ENCODE peak calls at places on chromosomes 1 and 21, in six cellular contexts. One of them, this sample, is unnamed. For H3K9me3, the result is how much of the 10 kb centered on the place peaks cover.

GRCh38 chr1:36115200-36115669 is 9.8 kb downstream of the COL8A2 start:
- DNase-seq in K562: peak
- DNase-seq in heart left ventricle: no peak
- DNase-seq in right lobe of liver: no peak
- DNase-seq in HCT116: no peak
- DNase-seq in neural progenitor cell: peak
- DNase-seq in this sample: no peak

GRCh38 chr1:228765543-228765942 is 30.3 kb downstream of the RHOU start:
- DNase-seq in right lobe of liver: no peak
- DNase-seq in heart left ventricle: no peak
- DNase-seq in neural progenitor cell: no peak
- DNase-seq in HCT116: no peak
- DNase-seq in K562: no peak
- DNase-seq in this sample: no peak

GRCh38 chr1:92975551-92976232 is 14.4 kb upstream of the DIPK1A start:
- DNase-seq in K562: no peak
- DNase-seq in heart left ventricle: no peak
- DNase-seq in neural progenitor cell: no peak
- DNase-seq in right lobe of liver: no peak
- DNase-seq in HCT116: no peak
- DNase-seq in this sample: no peak

GRCh38 chr1:101148987-101149386 is 87.8 kb upstream of the S1PR1 start:
- DNase-seq in right lobe of liver: no peak
- DNase-seq in neural progenitor cell: no peak
- DNase-seq in HCT116: no peak
- DNase-seq in K562: no peak
- DNase-seq in heart left ventricle: peak
- DNase-seq in this sample: no peak

GRCh38 chr1:8384088-8384487 is 66.2 kb downstream of the SLC45A1 start:
- DNase-seq in neural progenitor cell: no peak
- DNase-seq in right lobe of liver: no peak
- DNase-seq in HCT116: no peak
- DNase-seq in K562: no peak
- DNase-seq in heart left ventricle: no peak
- DNase-seq in this sample: no peak

GRCh38 chr1:54716299-54717047 is 812 bp downstream of the TTC4 start:
- DNase-seq in right lobe of liver: no peak
- DNase-seq in HCT116: no peak
- DNase-seq in neural progenitor cell: no peak
- DNase-seq in K562: peak
- DNase-seq in heart left ventricle: no peak
- DNase-seq in this sample: no peak

GRCh38 chr21:41369105-41369914 is 7.5 kb downstream of the MX2 start:
- DNase-seq in right lobe of liver: no peak
- DNase-seq in HCT116: no peak
- DNase-seq in K562: no peak
- DNase-seq in neural progenitor cell: peak
- DNase-seq in heart left ventricle: peak
- DNase-seq in this sample: no peak

GRCh38 chr1:183432548-183432875 is 14.3 kb upstream of the NMNAT2 start:
- DNase-seq in HCT116: peak
- DNase-seq in K562: no peak
- DNase-seq in right lobe of liver: no peak
- DNase-seq in heart left ventricle: no peak
- DNase-seq in neural progenitor cell: no peak
- DNase-seq in this sample: no peak

GRCh38 chr1:42343049-42343448 is 8.0 kb upstream of the FOXJ3 start:
- DNase-seq in right lobe of liver: no peak
- DNase-seq in K562: no peak
- DNase-seq in heart left ventricle: no peak
- DNase-seq in HCT116: no peak
- DNase-seq in neural progenitor cell: no peak
- DNase-seq in this sample: no peak

GRCh38 chr1:25905680-25906643 is at the start of gene STMN1:
- DNase-seq in heart left ventricle: peak
- DNase-seq in HCT116: peak
- DNase-seq in right lobe of liver: peak
- DNase-seq in K562: peak
- DNase-seq in neural progenitor cell: peak
- DNase-seq in this sample: peak
- H3K9me3 ChIP-seq in heart left ventricle: under half
- H3K9me3 ChIP-seq in HCT116: under half
- H3K9me3 ChIP-seq in right lobe of liver: under half
- H3K9me3 ChIP-seq in K562: under half
- H3K9me3 ChIP-seq in neural progenitor cell: under half
- H3K9me3 ChIP-seq in this sample: under half

GRCh38 chr1:227654858-227655752 is 80.0 kb downstream of the JMJD4 start:
- DNase-seq in K562: no peak
- DNase-seq in heart left ventricle: no peak
- DNase-seq in neural progenitor cell: no peak
- DNase-seq in HCT116: no peak
- DNase-seq in right lobe of liver: no peak
- DNase-seq in this sample: no peak

GRCh38 chr1:227654431-227654830 is 80.7 kb downstream of the JMJD4 start:
- DNase-seq in K562: no peak
- DNase-seq in HCT116: no peak
- DNase-seq in heart left ventricle: no peak
- DNase-seq in neural progenitor cell: no peak
- DNase-seq in right lobe of liver: no peak
- DNase-seq in this sample: no peak
- H3K9me3 ChIP-seq in K562: under half
- H3K9me3 ChIP-seq in HCT116: half or more
- H3K9me3 ChIP-seq in heart left ventricle: under half
- H3K9me3 ChIP-seq in neural progenitor cell: half or more
- H3K9me3 ChIP-seq in right lobe of liver: under half
- H3K9me3 ChIP-seq in this sample: half or more

DNA sequence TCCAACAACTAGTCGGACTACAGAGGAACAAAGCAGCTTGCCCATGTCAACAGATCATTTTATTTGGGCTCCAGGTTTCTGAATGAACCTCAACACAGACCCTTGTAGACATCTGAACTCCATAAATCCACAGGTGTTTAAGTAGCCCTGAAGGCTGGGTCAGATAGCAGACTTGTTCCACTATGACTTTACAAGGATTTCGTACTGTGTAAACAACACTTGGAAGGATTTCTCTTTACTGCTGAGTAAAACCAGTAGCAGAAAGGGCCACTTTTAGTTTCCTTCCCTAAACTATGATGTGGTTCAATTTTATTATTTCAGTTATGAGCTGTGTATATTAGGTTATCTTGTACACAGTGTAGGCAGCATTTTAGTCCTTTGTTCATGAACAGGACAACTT is 316.4 kb upstream of the ADGRL2 start:
- DNase-seq in K562: no peak
- DNase-seq in right lobe of liver: no peak
- DNase-seq in heart left ventricle: no peak
- DNase-seq in neural progenitor cell: no peak
- DNase-seq in HCT116: no peak
- DNase-seq in this sample: no peak
- H3K9me3 ChIP-seq in K562: under half
- H3K9me3 ChIP-seq in right lobe of liver: under half
- H3K9me3 ChIP-seq in heart left ventricle: under half
- H3K9me3 ChIP-seq in neural progenitor cell: under half
- H3K9me3 ChIP-seq in HCT116: under half
- H3K9me3 ChIP-seq in this sample: under half

GRCh38 chr1:65538664-65539063 is 118.2 kb downstream of the LEPR start:
- DNase-seq in K562: no peak
- DNase-seq in right lobe of liver: no peak
- DNase-seq in HCT116: no peak
- DNase-seq in heart left ventricle: no peak
- DNase-seq in neural progenitor cell: no peak
- DNase-seq in this sample: no peak
- H3K9me3 ChIP-seq in K562: under half
- H3K9me3 ChIP-seq in right lobe of liver: under half
- H3K9me3 ChIP-seq in HCT116: under half
- H3K9me3 ChIP-seq in heart left ventricle: under half
- H3K9me3 ChIP-seq in neural progenitor cell: under half
- H3K9me3 ChIP-seq in this sample: under half

GRCh38 chr1:164561007-164561406 is 2.0 kb downstream of the PBX1 start:
- DNase-seq in heart left ventricle: no peak
- DNase-seq in HCT116: no peak
- DNase-seq in neural progenitor cell: no peak
- DNase-seq in K562: no peak
- DNase-seq in right lobe of liver: no peak
- DNase-seq in this sample: no peak

GRCh38 chr1:164565356-164565755 is 6.4 kb downstream of the PBX1 start:
- DNase-seq in K562: no peak
- DNase-seq in neural progenitor cell: peak
- DNase-seq in heart left ventricle: no peak
- DNase-seq in right lobe of liver: no peak
- DNase-seq in HCT116: no peak
- DNase-seq in this sample: no peak

GRCh38 chr1:164562947-164563346 is 4.0 kb downstream of the PBX1 start:
- DNase-seq in HCT116: no peak
- DNase-seq in neural progenitor cell: no peak
- DNase-seq in K562: no peak
- DNase-seq in heart left ventricle: no peak
- DNase-seq in right lobe of liver: no peak
- DNase-seq in this sample: no peak

GRCh38 chr1:164561461-164561860 is 2.5 kb downstream of the PBX1 start:
- DNase-seq in right lobe of liver: no peak
- DNase-seq in K562: no peak
- DNase-seq in neural progenitor cell: no peak
- DNase-seq in heart left ventricle: no peak
- DNase-seq in HCT116: no peak
- DNase-seq in this sample: no peak

GRCh38 chr1:164563821-164564251 is 4.9 kb downstream of the PBX1 start:
- DNase-seq in right lobe of liver: no peak
- DNase-seq in HCT116: no peak
- DNase-seq in heart left ventricle: no peak
- DNase-seq in neural progenitor cell: no peak
- DNase-seq in K562: no peak
- DNase-seq in this sample: no peak
- H3K9me3 ChIP-seq in right lobe of liver: under half
- H3K9me3 ChIP-seq in HCT116: under half
- H3K9me3 ChIP-seq in heart left ventricle: under half
- H3K9me3 ChIP-seq in neural progenitor cell: under half
- H3K9me3 ChIP-seq in K562: under half
- H3K9me3 ChIP-seq in this sample: under half

GRCh38 chr1:2904191-2904590 is 102.7 kb upstream of the TTC34 start:
- DNase-seq in HCT116: no peak
- DNase-seq in heart left ventricle: no peak
- DNase-seq in right lobe of liver: no peak
- DNase-seq in neural progenitor cell: no peak
- DNase-seq in K562: no peak
- DNase-seq in this sample: no peak

GRCh38 chr1:2907051-2907450 is 105.6 kb upstream of the TTC34 start:
- DNase-seq in K562: no peak
- DNase-seq in heart left ventricle: no peak
- DNase-seq in HCT116: no peak
- DNase-seq in right lobe of liver: no peak
- DNase-seq in neural progenitor cell: no peak
- DNase-seq in this sample: no peak

GRCh38 chr1:2906105-2906504 is 104.6 kb upstream of the TTC34 start:
- DNase-seq in HCT116: no peak
- DNase-seq in neural progenitor cell: no peak
- DNase-seq in K562: no peak
- DNase-seq in heart left ventricle: peak
- DNase-seq in right lobe of liver: no peak
- DNase-seq in this sample: no peak

GRCh38 chr1:2906620-2907019 is 105.1 kb upstream of the TTC34 start:
- DNase-seq in heart left ventricle: no peak
- DNase-seq in neural progenitor cell: no peak
- DNase-seq in right lobe of liver: no peak
- DNase-seq in K562: no peak
- DNase-seq in HCT116: no peak
- DNase-seq in this sample: no peak

GRCh38 chr1:2905356-2905755 is 103.9 kb upstream of the TTC34 start:
- DNase-seq in heart left ventricle: no peak
- DNase-seq in K562: no peak
- DNase-seq in right lobe of liver: no peak
- DNase-seq in neural progenitor cell: no peak
- DNase-seq in HCT116: no peak
- DNase-seq in this sample: no peak
- H3K9me3 ChIP-seq in heart left ventricle: under half
- H3K9me3 ChIP-seq in K562: under half
- H3K9me3 ChIP-seq in right lobe of liver: under half
- H3K9me3 ChIP-seq in neural progenitor cell: under half
- H3K9me3 ChIP-seq in HCT116: under half
- H3K9me3 ChIP-seq in this sample: under half

GRCh38 chr1:248592655-248593054 is 4.8 kb downstream of the OR2T10 start:
- DNase-seq in neural progenitor cell: no peak
- DNase-seq in right lobe of liver: no peak
- DNase-seq in K562: no peak
- DNase-seq in HCT116: no peak
- DNase-seq in heart left ventricle: no peak
- DNase-seq in this sample: no peak
- H3K9me3 ChIP-seq in neural progenitor cell: under half
- H3K9me3 ChIP-seq in right lobe of liver: under half
- H3K9me3 ChIP-seq in K562: under half
- H3K9me3 ChIP-seq in HCT116: under half
- H3K9me3 ChIP-seq in heart left ventricle: under half
- H3K9me3 ChIP-seq in this sample: under half

GRCh38 chr1:65168867-65169266 is 20.9 kb downstream of the AK4 start:
- DNase-seq in heart left ventricle: no peak
- DNase-seq in K562: no peak
- DNase-seq in neural progenitor cell: no peak
- DNase-seq in right lobe of liver: no peak
- DNase-seq in HCT116: no peak
- DNase-seq in this sample: no peak
- H3K9me3 ChIP-seq in heart left ventricle: under half
- H3K9me3 ChIP-seq in K562: under half
- H3K9me3 ChIP-seq in neural progenitor cell: under half
- H3K9me3 ChIP-seq in right lobe of liver: under half
- H3K9me3 ChIP-seq in HCT116: under half
- H3K9me3 ChIP-seq in this sample: under half

DNA sequence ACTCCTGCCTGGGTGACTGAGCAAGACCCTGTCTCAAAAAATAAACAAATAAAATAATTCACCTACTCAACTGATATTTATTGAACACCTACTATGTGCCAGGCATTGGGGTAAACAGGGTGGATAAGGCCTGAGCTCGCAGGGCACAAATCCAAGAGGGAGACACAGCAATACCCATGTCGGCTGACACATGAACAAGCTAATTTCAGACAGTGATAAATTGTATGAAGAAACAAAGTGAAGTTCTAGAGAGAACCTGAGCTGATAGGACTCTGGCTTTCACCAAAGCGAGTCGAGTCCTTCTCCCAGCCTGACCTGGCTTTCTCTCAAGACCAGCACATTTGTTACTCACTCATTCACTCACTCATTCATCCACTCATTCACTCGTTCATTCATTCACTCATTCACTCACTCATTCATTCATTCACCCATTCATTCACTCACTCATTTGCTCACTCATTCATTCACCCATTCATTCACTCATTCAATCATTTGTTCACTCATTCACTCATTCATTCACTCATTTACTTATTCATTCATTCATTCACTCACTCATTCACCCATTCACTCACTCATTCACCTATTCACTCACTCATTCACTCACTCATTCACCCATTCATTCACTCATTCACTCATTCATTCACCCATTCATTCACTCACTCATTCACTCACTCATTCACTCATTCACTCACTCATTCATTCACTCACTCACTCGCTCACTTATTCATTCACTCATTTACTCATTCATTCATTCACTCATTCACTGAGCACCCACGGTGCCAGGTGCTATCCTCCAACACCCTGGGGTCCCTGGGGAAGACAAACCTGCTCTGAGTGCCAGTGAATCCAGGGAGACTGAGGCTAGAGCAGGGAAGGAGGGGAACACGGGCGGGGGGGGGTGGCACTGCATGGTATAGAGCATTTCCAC is 37.4 kb upstream of the CASZ1 start:
- DNase-seq in HCT116: no peak
- DNase-seq in right lobe of liver: no peak
- DNase-seq in K562: no peak
- DNase-seq in neural progenitor cell: no peak
- DNase-seq in heart left ventricle: no peak
- DNase-seq in this sample: no peak
- H3K9me3 ChIP-seq in HCT116: under half
- H3K9me3 ChIP-seq in right lobe of liver: under half
- H3K9me3 ChIP-seq in K562: under half
- H3K9me3 ChIP-seq in neural progenitor cell: under half
- H3K9me3 ChIP-seq in heart left ventricle: under half
- H3K9me3 ChIP-seq in this sample: under half